ENCODE peak calls at places on chromosomes 16 and 17, in ten cellular contexts. One of them, this sample, is unnamed.

GRCh38 chr16:56631832-56632159 is 663 bp upstream of the MT1M start:
- DNase-seq in nephron progenitor cell: no peak
- DNase-seq in tibial artery: no peak
- DNase-seq in GM13977: no peak
- DNase-seq in CD4-positive, alpha-beta T cell: no peak
- DNase-seq in RWPE1: no peak
- DNase-seq in neural progenitor cell: no peak
- DNase-seq in fibroblast of lung: no peak
- DNase-seq in heart right ventricle: no peak
- DNase-seq in glutamatergic neuron: no peak
- DNase-seq in this sample: no peak

GRCh38 chr16:84507011-84507982 is 2.8 kb upstream of the MEAK7 start:
- DNase-seq in nephron progenitor cell: no peak
- DNase-seq in tibial artery: peak
- DNase-seq in GM13977: peak
- DNase-seq in CD4-positive, alpha-beta T cell: no peak
- DNase-seq in RWPE1: no peak
- DNase-seq in neural progenitor cell: no peak
- DNase-seq in fibroblast of lung: no peak
- DNase-seq in heart right ventricle: no peak
- DNase-seq in glutamatergic neuron: no peak
- DNase-seq in this sample: no peak

GRCh38 chr16:10169031-10169430 is 13.2 kb downstream of the GRIN2A start:
- DNase-seq in nephron progenitor cell: no peak
- DNase-seq in tibial artery: no peak
- DNase-seq in GM13977: no peak
- DNase-seq in CD4-positive, alpha-beta T cell: no peak
- DNase-seq in RWPE1: no peak
- DNase-seq in neural progenitor cell: no peak
- DNase-seq in fibroblast of lung: no peak
- DNase-seq in heart right ventricle: no peak
- DNase-seq in glutamatergic neuron: no peak
- DNase-seq in this sample: no peak

GRCh38 chr16:28990375-28991040 is 5.7 kb downstream of the LAT start:
- DNase-seq in nephron progenitor cell: no peak
- DNase-seq in tibial artery: no peak
- DNase-seq in GM13977: no peak
- DNase-seq in CD4-positive, alpha-beta T cell: no peak
- DNase-seq in RWPE1: no peak
- DNase-seq in neural progenitor cell: no peak
- DNase-seq in fibroblast of lung: no peak
- DNase-seq in heart right ventricle: no peak
- DNase-seq in glutamatergic neuron: no peak
- DNase-seq in this sample: no peak

GRCh38 chr16:88570691-88571092 is 489 bp downstream of the ZC3H18 start:
- DNase-seq in nephron progenitor cell: no peak
- DNase-seq in tibial artery: no peak
- DNase-seq in GM13977: no peak
- DNase-seq in CD4-positive, alpha-beta T cell: peak
- DNase-seq in RWPE1: peak
- DNase-seq in neural progenitor cell: peak
- DNase-seq in fibroblast of lung: no peak
- DNase-seq in heart right ventricle: no peak
- DNase-seq in glutamatergic neuron: no peak
- DNase-seq in this sample: no peak

GRCh38 chr17:29948460-29949185 is 7.2 kb downstream of the EFCAB5 start:
- DNase-seq in nephron progenitor cell: no peak
- DNase-seq in tibial artery: no peak
- DNase-seq in GM13977: no peak
- DNase-seq in CD4-positive, alpha-beta T cell: no peak
- DNase-seq in RWPE1: no peak
- DNase-seq in neural progenitor cell: no peak
- DNase-seq in fibroblast of lung: no peak
- DNase-seq in heart right ventricle: no peak
- DNase-seq in glutamatergic neuron: no peak
- DNase-seq in this sample: no peak

GRCh38 chr17:79126139-79126538 is 51.5 kb downstream of the ENGASE start:
- DNase-seq in nephron progenitor cell: no peak
- DNase-seq in tibial artery: no peak
- DNase-seq in GM13977: no peak
- DNase-seq in CD4-positive, alpha-beta T cell: no peak
- DNase-seq in RWPE1: no peak
- DNase-seq in neural progenitor cell: peak
- DNase-seq in fibroblast of lung: no peak
- DNase-seq in heart right ventricle: no peak
- DNase-seq in glutamatergic neuron: no peak
- DNase-seq in this sample: no peak

GRCh38 chr16:73043828-73044493 is 4.0 kb downstream of the ZFHX3 start:
- DNase-seq in nephron progenitor cell: no peak
- DNase-seq in tibial artery: peak
- DNase-seq in GM13977: no peak
- DNase-seq in CD4-positive, alpha-beta T cell: no peak
- DNase-seq in RWPE1: no peak
- DNase-seq in neural progenitor cell: no peak
- DNase-seq in fibroblast of lung: no peak
- DNase-seq in heart right ventricle: no peak
- DNase-seq in glutamatergic neuron: no peak
- DNase-seq in this sample: no peak

GRCh38 chr17:44112284-44113280 is 10.9 kb downstream of the HDAC5 start:
- DNase-seq in nephron progenitor cell: no peak
- DNase-seq in tibial artery: no peak
- DNase-seq in GM13977: no peak
- DNase-seq in CD4-positive, alpha-beta T cell: no peak
- DNase-seq in RWPE1: no peak
- DNase-seq in neural progenitor cell: no peak
- DNase-seq in fibroblast of lung: no peak
- DNase-seq in heart right ventricle: peak
- DNase-seq in glutamatergic neuron: no peak
- DNase-seq in this sample: no peak

GRCh38 chr16:2090819-2091721 is 43.3 kb downstream of the TSC2 start:
- DNase-seq in nephron progenitor cell: peak
- DNase-seq in tibial artery: no peak
- DNase-seq in GM13977: no peak
- DNase-seq in CD4-positive, alpha-beta T cell: no peak
- DNase-seq in RWPE1: peak
- DNase-seq in neural progenitor cell: peak
- DNase-seq in fibroblast of lung: peak
- DNase-seq in heart right ventricle: peak
- DNase-seq in glutamatergic neuron: peak
- DNase-seq in this sample: no peak

GRCh38 chr16:77531741-77532140 is 96.9 kb upstream of the ADAMTS18 start:
- DNase-seq in nephron progenitor cell: no peak
- DNase-seq in tibial artery: no peak
- DNase-seq in GM13977: no peak
- DNase-seq in CD4-positive, alpha-beta T cell: no peak
- DNase-seq in RWPE1: no peak
- DNase-seq in neural progenitor cell: no peak
- DNase-seq in fibroblast of lung: peak
- DNase-seq in heart right ventricle: no peak
- DNase-seq in glutamatergic neuron: no peak
- DNase-seq in this sample: no peak

GRCh38 chr16:2515180-2515803 is 1.5 kb downstream of the ATP6V0C start:
- DNase-seq in nephron progenitor cell: no peak
- DNase-seq in tibial artery: no peak
- DNase-seq in GM13977: no peak
- DNase-seq in CD4-positive, alpha-beta T cell: no peak
- DNase-seq in RWPE1: no peak
- DNase-seq in neural progenitor cell: no peak
- DNase-seq in fibroblast of lung: no peak
- DNase-seq in heart right ventricle: peak
- DNase-seq in glutamatergic neuron: no peak
- DNase-seq in this sample: no peak

DNA sequence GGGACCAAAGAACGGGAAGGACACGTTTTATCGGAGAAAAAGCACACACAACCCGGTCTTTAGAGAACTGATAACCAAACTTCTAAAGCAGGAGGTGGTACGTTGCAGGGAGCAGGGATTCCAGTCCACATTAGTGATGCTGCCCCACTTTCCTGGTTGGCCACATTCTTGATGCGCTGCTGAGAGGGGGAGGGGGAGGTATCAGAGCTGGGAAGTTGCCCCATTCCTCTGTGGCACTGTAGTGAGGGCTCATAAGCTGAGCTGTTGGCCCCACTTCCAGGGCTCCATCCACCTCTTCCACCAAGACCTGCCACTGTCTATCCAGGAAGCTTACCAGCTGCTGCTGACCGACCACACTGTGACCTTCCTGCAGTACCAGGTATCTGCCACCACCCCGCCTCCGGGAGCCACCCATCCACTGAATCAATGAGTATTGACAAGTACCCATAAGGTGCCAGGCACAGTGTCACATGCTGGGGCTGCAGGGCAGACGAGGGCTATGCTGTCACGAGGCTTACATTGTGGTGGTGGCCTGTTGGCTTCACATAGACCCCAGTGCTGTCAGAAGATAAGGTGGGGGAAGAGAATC is 1.0 kb downstream of the TSEN54 start:
- DNase-seq in nephron progenitor cell: no peak
- DNase-seq in tibial artery: no peak
- DNase-seq in GM13977: no peak
- DNase-seq in CD4-positive, alpha-beta T cell: no peak
- DNase-seq in RWPE1: no peak
- DNase-seq in neural progenitor cell: peak
- DNase-seq in fibroblast of lung: no peak
- DNase-seq in heart right ventricle: no peak
- DNase-seq in glutamatergic neuron: no peak
- DNase-seq in this sample: no peak
- TF ChIP-seq CTCF in nephron progenitor cell: no peak
- TF ChIP-seq CTCF in tibial artery: no peak
- TF ChIP-seq CTCF in GM13977: no peak
- TF ChIP-seq CTCF in CD4-positive, alpha-beta T cell: peak
- TF ChIP-seq CTCF in RWPE1: no peak
- TF ChIP-seq CTCF in neural progenitor cell: peak
- TF ChIP-seq CTCF in fibroblast of lung: no peak
- TF ChIP-seq CTCF in heart right ventricle: no peak
- TF ChIP-seq CTCF in glutamatergic neuron: no peak
- TF ChIP-seq CTCF in this sample: no peak

DNA sequence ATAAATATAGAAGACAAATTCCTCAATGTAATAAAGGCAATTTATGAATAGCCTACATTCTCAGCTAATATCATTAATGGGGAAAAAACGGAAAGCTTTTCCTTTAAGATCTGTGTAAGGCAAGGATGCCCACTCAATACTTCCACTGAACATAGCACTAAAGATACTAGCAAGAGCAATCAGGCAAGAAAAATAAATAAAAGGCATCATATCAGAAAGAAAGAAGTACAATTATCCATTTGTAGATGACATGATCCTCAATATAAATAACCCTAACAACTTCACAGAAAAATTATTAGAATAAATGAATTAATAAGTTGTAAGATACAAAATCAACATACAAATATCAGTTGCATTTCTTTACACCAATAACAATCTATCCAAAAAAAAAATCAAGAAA is 37.1 kb downstream of the C16orf87 start:
- DNase-seq in nephron progenitor cell: no peak
- DNase-seq in tibial artery: no peak
- DNase-seq in GM13977: no peak
- DNase-seq in CD4-positive, alpha-beta T cell: no peak
- DNase-seq in RWPE1: no peak
- DNase-seq in neural progenitor cell: no peak
- DNase-seq in fibroblast of lung: no peak
- DNase-seq in heart right ventricle: no peak
- DNase-seq in glutamatergic neuron: no peak
- DNase-seq in this sample: no peak
- TF ChIP-seq CTCF in nephron progenitor cell: no peak
- TF ChIP-seq CTCF in tibial artery: no peak
- TF ChIP-seq CTCF in GM13977: no peak
- TF ChIP-seq CTCF in CD4-positive, alpha-beta T cell: no peak
- TF ChIP-seq CTCF in RWPE1: no peak
- TF ChIP-seq CTCF in neural progenitor cell: no peak
- TF ChIP-seq CTCF in fibroblast of lung: no peak
- TF ChIP-seq CTCF in heart right ventricle: no peak
- TF ChIP-seq CTCF in glutamatergic neuron: no peak
- TF ChIP-seq CTCF in this sample: no peak

GRCh38 chr16:20801278-20801677 is 5.0 kb downstream of the ERI2 start:
- DNase-seq in nephron progenitor cell: no peak
- DNase-seq in tibial artery: no peak
- DNase-seq in GM13977: no peak
- DNase-seq in CD4-positive, alpha-beta T cell: no peak
- DNase-seq in RWPE1: no peak
- DNase-seq in neural progenitor cell: no peak
- DNase-seq in fibroblast of lung: no peak
- DNase-seq in heart right ventricle: no peak
- DNase-seq in glutamatergic neuron: no peak
- DNase-seq in this sample: no peak

GRCh38 chr16:20798364-20798763 is 7.9 kb downstream of the ERI2 start:
- DNase-seq in nephron progenitor cell: no peak
- DNase-seq in tibial artery: no peak
- DNase-seq in GM13977: no peak
- DNase-seq in CD4-positive, alpha-beta T cell: no peak
- DNase-seq in RWPE1: no peak
- DNase-seq in neural progenitor cell: no peak
- DNase-seq in fibroblast of lung: no peak
- DNase-seq in heart right ventricle: no peak
- DNase-seq in glutamatergic neuron: no peak
- DNase-seq in this sample: no peak

GRCh38 chr16:20803561-20804214 is 2.6 kb downstream of the ERI2 start:
- DNase-seq in nephron progenitor cell: no peak
- DNase-seq in tibial artery: no peak
- DNase-seq in GM13977: no peak
- DNase-seq in CD4-positive, alpha-beta T cell: no peak
- DNase-seq in RWPE1: no peak
- DNase-seq in neural progenitor cell: no peak
- DNase-seq in fibroblast of lung: no peak
- DNase-seq in heart right ventricle: no peak
- DNase-seq in glutamatergic neuron: no peak
- DNase-seq in this sample: no peak

GRCh38 chr16:20803192-20803560 is 3.1 kb downstream of the ERI2 start:
- DNase-seq in nephron progenitor cell: no peak
- DNase-seq in tibial artery: no peak
- DNase-seq in GM13977: no peak
- DNase-seq in CD4-positive, alpha-beta T cell: no peak
- DNase-seq in RWPE1: no peak
- DNase-seq in neural progenitor cell: no peak
- DNase-seq in fibroblast of lung: no peak
- DNase-seq in heart right ventricle: no peak
- DNase-seq in glutamatergic neuron: no peak
- DNase-seq in this sample: no peak

GRCh38 chr16:20799599-20799998 is 6.7 kb downstream of the ERI2 start:
- DNase-seq in nephron progenitor cell: no peak
- DNase-seq in tibial artery: no peak
- DNase-seq in GM13977: peak
- DNase-seq in CD4-positive, alpha-beta T cell: no peak
- DNase-seq in RWPE1: no peak
- DNase-seq in neural progenitor cell: peak
- DNase-seq in fibroblast of lung: peak
- DNase-seq in heart right ventricle: no peak
- DNase-seq in glutamatergic neuron: no peak
- DNase-seq in this sample: no peak
- TF ChIP-seq CTCF in nephron progenitor cell: peak
- TF ChIP-seq CTCF in tibial artery: peak
- TF ChIP-seq CTCF in GM13977: peak
- TF ChIP-seq CTCF in CD4-positive, alpha-beta T cell: peak
- TF ChIP-seq CTCF in RWPE1: peak
- TF ChIP-seq CTCF in neural progenitor cell: peak
- TF ChIP-seq CTCF in fibroblast of lung: peak
- TF ChIP-seq CTCF in heart right ventricle: peak
- TF ChIP-seq CTCF in glutamatergic neuron: peak
- TF ChIP-seq CTCF in this sample: no peak

DNA sequence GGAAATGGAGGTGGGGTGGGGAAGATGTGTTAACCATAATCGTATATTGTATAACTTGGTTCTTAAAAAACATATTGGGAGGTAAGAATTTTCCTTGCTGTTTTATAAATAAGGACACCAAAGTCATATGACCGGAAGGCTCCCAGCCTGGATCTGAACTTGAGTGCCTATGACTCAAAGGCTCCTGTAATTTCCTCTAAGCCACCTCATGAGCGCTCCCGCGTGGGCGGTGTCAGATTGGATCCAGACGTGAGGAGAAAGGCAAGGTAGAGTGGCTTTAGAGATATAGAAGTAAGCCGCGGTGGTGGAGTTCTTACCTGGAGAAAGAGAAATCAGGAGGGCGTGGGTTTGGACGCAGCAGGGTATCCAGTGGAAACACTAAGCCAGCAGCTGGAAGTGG is 196.2 kb upstream of the NLRP1 start:
- DNase-seq in nephron progenitor cell: no peak
- DNase-seq in tibial artery: no peak
- DNase-seq in GM13977: no peak
- DNase-seq in CD4-positive, alpha-beta T cell: no peak
- DNase-seq in RWPE1: peak
- DNase-seq in neural progenitor cell: no peak
- DNase-seq in fibroblast of lung: no peak
- DNase-seq in heart right ventricle: no peak
- DNase-seq in glutamatergic neuron: no peak
- DNase-seq in this sample: no peak
- TF ChIP-seq CTCF in nephron progenitor cell: no peak
- TF ChIP-seq CTCF in tibial artery: no peak
- TF ChIP-seq CTCF in GM13977: no peak
- TF ChIP-seq CTCF in CD4-positive, alpha-beta T cell: no peak
- TF ChIP-seq CTCF in RWPE1: no peak
- TF ChIP-seq CTCF in neural progenitor cell: no peak
- TF ChIP-seq CTCF in fibroblast of lung: no peak
- TF ChIP-seq CTCF in heart right ventricle: no peak
- TF ChIP-seq CTCF in glutamatergic neuron: no peak
- TF ChIP-seq CTCF in this sample: no peak